ENCODE peak calls at places on chromosomes 4 and X, in seven cellular contexts. One of them, this sample, is unnamed. For H3K9me3, the result is how much of the 10 kb centered on the place peaks cover.

GRCh38 chr4:105343523-105343931 is 130.3 kb downstream of the PPA2 start:
- DNase-seq in OCI-LY7: no peak
- DNase-seq in transverse colon: no peak
- DNase-seq in tibial artery: no peak
- DNase-seq in suprapubic skin: no peak
- DNase-seq in breast epithelium: no peak
- DNase-seq in heart left ventricle: no peak
- DNase-seq in this sample: no peak

GRCh38 chr4:186554890-186555827 is at the start of gene MTNR1A:
- DNase-seq in OCI-LY7: no peak
- DNase-seq in transverse colon: peak
- DNase-seq in tibial artery: no peak
- DNase-seq in suprapubic skin: no peak
- DNase-seq in breast epithelium: no peak
- DNase-seq in heart left ventricle: no peak
- DNase-seq in this sample: no peak

GRCh38 chr4:22202351-22203343 is 254.1 kb upstream of the KCNIP4 start:
- DNase-seq in OCI-LY7: no peak
- DNase-seq in transverse colon: peak
- DNase-seq in tibial artery: no peak
- DNase-seq in suprapubic skin: no peak
- DNase-seq in breast epithelium: no peak
- DNase-seq in heart left ventricle: no peak
- DNase-seq in this sample: no peak

GRCh38 chrX:26558719-26559386 is 342.9 kb downstream of the MAGEB5 start:
- DNase-seq in OCI-LY7: no peak
- DNase-seq in transverse colon: no peak
- DNase-seq in tibial artery: no peak
- DNase-seq in suprapubic skin: no peak
- DNase-seq in breast epithelium: no peak
- DNase-seq in heart left ventricle: no peak
- DNase-seq in this sample: no peak

GRCh38 chr4:5465529-5465928 is 242.8 kb downstream of the EVC2 start:
- DNase-seq in OCI-LY7: no peak
- DNase-seq in transverse colon: no peak
- DNase-seq in tibial artery: no peak
- DNase-seq in suprapubic skin: peak
- DNase-seq in breast epithelium: no peak
- DNase-seq in heart left ventricle: no peak
- DNase-seq in this sample: no peak

GRCh38 chrX:13254076-13254785 is 65.6 kb downstream of the ATXN3L start:
- DNase-seq in OCI-LY7: peak
- DNase-seq in transverse colon: peak
- DNase-seq in tibial artery: no peak
- DNase-seq in suprapubic skin: no peak
- DNase-seq in breast epithelium: no peak
- DNase-seq in heart left ventricle: no peak
- DNase-seq in this sample: no peak

GRCh38 chr4:2071912-2072867 is 13.1 kb downstream of the NAT8L start:
- DNase-seq in OCI-LY7: no peak
- DNase-seq in transverse colon: no peak
- DNase-seq in tibial artery: no peak
- DNase-seq in suprapubic skin: peak
- DNase-seq in breast epithelium: no peak
- DNase-seq in heart left ventricle: no peak
- DNase-seq in this sample: peak

GRCh38 chr4:98519268-98519993 is 139.0 kb downstream of the TSPAN5 start:
- DNase-seq in OCI-LY7: no peak
- DNase-seq in transverse colon: no peak
- DNase-seq in tibial artery: no peak
- DNase-seq in suprapubic skin: no peak
- DNase-seq in breast epithelium: no peak
- DNase-seq in heart left ventricle: no peak
- DNase-seq in this sample: no peak

GRCh38 chr4:169952236-169953088 is 73.7 kb downstream of the MFAP3L start:
- DNase-seq in OCI-LY7: no peak
- DNase-seq in transverse colon: no peak
- DNase-seq in tibial artery: no peak
- DNase-seq in suprapubic skin: no peak
- DNase-seq in breast epithelium: no peak
- DNase-seq in heart left ventricle: no peak
- DNase-seq in this sample: no peak

GRCh38 chr4:3168029-3168428 is 80.9 kb upstream of the MSANTD1 start:
- DNase-seq in OCI-LY7: peak
- DNase-seq in transverse colon: no peak
- DNase-seq in tibial artery: no peak
- DNase-seq in suprapubic skin: no peak
- DNase-seq in breast epithelium: no peak
- DNase-seq in heart left ventricle: no peak
- DNase-seq in this sample: no peak

GRCh38 chr4:4694296-4694772 is 152.5 kb upstream of the STX18 start:
- DNase-seq in OCI-LY7: no peak
- DNase-seq in transverse colon: no peak
- DNase-seq in tibial artery: peak
- DNase-seq in suprapubic skin: no peak
- DNase-seq in breast epithelium: no peak
- DNase-seq in heart left ventricle: peak
- DNase-seq in this sample: no peak

GRCh38 chr4:12446650-12447049 is 1018.0 kb upstream of the HS3ST1 start:
- DNase-seq in OCI-LY7: no peak
- DNase-seq in transverse colon: no peak
- DNase-seq in tibial artery: no peak
- DNase-seq in suprapubic skin: no peak
- DNase-seq in breast epithelium: no peak
- DNase-seq in heart left ventricle: no peak
- DNase-seq in this sample: no peak

GRCh38 chr4:22190855-22191254 is 242.3 kb upstream of the KCNIP4 start:
- DNase-seq in OCI-LY7: no peak
- DNase-seq in transverse colon: no peak
- DNase-seq in tibial artery: no peak
- DNase-seq in suprapubic skin: no peak
- DNase-seq in breast epithelium: no peak
- DNase-seq in heart left ventricle: no peak
- DNase-seq in this sample: no peak

GRCh38 chr4:16627999-16628398 is 270.4 kb downstream of the LDB2 start:
- DNase-seq in OCI-LY7: no peak
- DNase-seq in transverse colon: no peak
- DNase-seq in tibial artery: no peak
- DNase-seq in suprapubic skin: no peak
- DNase-seq in breast epithelium: no peak
- DNase-seq in heart left ventricle: no peak
- DNase-seq in this sample: no peak

GRCh38 chr4:83267835-83268475 is 16.6 kb downstream of the COQ2 start:
- DNase-seq in OCI-LY7: no peak
- DNase-seq in transverse colon: no peak
- DNase-seq in tibial artery: no peak
- DNase-seq in suprapubic skin: no peak
- DNase-seq in breast epithelium: no peak
- DNase-seq in heart left ventricle: no peak
- DNase-seq in this sample: no peak

GRCh38 chrX:116204947-116205346 is 34.4 kb downstream of the AGTR2 start:
- DNase-seq in OCI-LY7: peak
- DNase-seq in transverse colon: no peak
- DNase-seq in tibial artery: no peak
- DNase-seq in suprapubic skin: no peak
- DNase-seq in breast epithelium: no peak
- DNase-seq in heart left ventricle: no peak
- DNase-seq in this sample: no peak

GRCh38 chrX:122625821-122626220 is 558.3 kb upstream of the GRIA3 start:
- DNase-seq in OCI-LY7: no peak
- DNase-seq in transverse colon: no peak
- DNase-seq in tibial artery: no peak
- DNase-seq in suprapubic skin: no peak
- DNase-seq in breast epithelium: no peak
- DNase-seq in heart left ventricle: no peak
- DNase-seq in this sample: no peak

GRCh38 chr4:41692717-41693345 is 55.7 kb downstream of the PHOX2B start:
- DNase-seq in OCI-LY7: peak
- DNase-seq in transverse colon: peak
- DNase-seq in tibial artery: no peak
- DNase-seq in suprapubic skin: no peak
- DNase-seq in breast epithelium: no peak
- DNase-seq in heart left ventricle: no peak
- DNase-seq in this sample: no peak

GRCh38 chr4:69833251-69833650 is 26.7 kb downstream of the SULT1E1 start:
- DNase-seq in OCI-LY7: no peak
- DNase-seq in transverse colon: no peak
- DNase-seq in tibial artery: no peak
- DNase-seq in suprapubic skin: no peak
- DNase-seq in breast epithelium: no peak
- DNase-seq in heart left ventricle: no peak
- DNase-seq in this sample: no peak

GRCh38 chr4:69830529-69831269 is 29.2 kb downstream of the SULT1E1 start:
- DNase-seq in OCI-LY7: no peak
- DNase-seq in transverse colon: peak
- DNase-seq in tibial artery: no peak
- DNase-seq in suprapubic skin: no peak
- DNase-seq in breast epithelium: no peak
- DNase-seq in heart left ventricle: no peak
- DNase-seq in this sample: no peak

GRCh38 chr4:69831270-69831627 is 28.7 kb downstream of the SULT1E1 start:
- DNase-seq in OCI-LY7: no peak
- DNase-seq in transverse colon: no peak
- DNase-seq in tibial artery: no peak
- DNase-seq in suprapubic skin: no peak
- DNase-seq in breast epithelium: no peak
- DNase-seq in heart left ventricle: no peak
- DNase-seq in this sample: no peak

GRCh38 chr4:69832326-69833030 is 27.5 kb downstream of the SULT1E1 start:
- DNase-seq in OCI-LY7: no peak
- DNase-seq in transverse colon: peak
- DNase-seq in tibial artery: no peak
- DNase-seq in suprapubic skin: no peak
- DNase-seq in breast epithelium: no peak
- DNase-seq in heart left ventricle: no peak
- DNase-seq in this sample: no peak

GRCh38 chr4:69831646-69832325 is 28.2 kb downstream of the SULT1E1 start:
- DNase-seq in OCI-LY7: no peak
- DNase-seq in transverse colon: peak
- DNase-seq in tibial artery: peak
- DNase-seq in suprapubic skin: no peak
- DNase-seq in breast epithelium: no peak
- DNase-seq in heart left ventricle: peak
- DNase-seq in this sample: no peak
- H3K27ac ChIP-seq in OCI-LY7: no peak
- H3K27ac ChIP-seq in transverse colon: peak
- H3K27ac ChIP-seq in tibial artery: no peak
- H3K27ac ChIP-seq in suprapubic skin: no peak
- H3K27ac ChIP-seq in breast epithelium: peak
- H3K27ac ChIP-seq in heart left ventricle: no peak
- H3K27ac ChIP-seq in this sample: no peak

GRCh38 chrX:2224141-2224540 is 276.6 kb downstream of the DHRSX start:
- DNase-seq in OCI-LY7: no peak
- DNase-seq in transverse colon: no peak
- DNase-seq in tibial artery: no peak
- DNase-seq in suprapubic skin: no peak
- DNase-seq in breast epithelium: no peak
- DNase-seq in heart left ventricle: no peak
- DNase-seq in this sample: no peak

GRCh38 chrX:2220829-2221567 is 279.8 kb downstream of the DHRSX start:
- DNase-seq in OCI-LY7: no peak
- DNase-seq in transverse colon: no peak
- DNase-seq in tibial artery: no peak
- DNase-seq in suprapubic skin: peak
- DNase-seq in breast epithelium: no peak
- DNase-seq in heart left ventricle: no peak
- DNase-seq in this sample: peak

GRCh38 chrX:2226182-2226581 is 274.6 kb downstream of the DHRSX start:
- DNase-seq in OCI-LY7: no peak
- DNase-seq in transverse colon: no peak
- DNase-seq in tibial artery: no peak
- DNase-seq in suprapubic skin: no peak
- DNase-seq in breast epithelium: no peak
- DNase-seq in heart left ventricle: no peak
- DNase-seq in this sample: peak

GRCh38 chrX:2224597-2225235 is 276.1 kb downstream of the DHRSX start:
- DNase-seq in OCI-LY7: no peak
- DNase-seq in transverse colon: no peak
- DNase-seq in tibial artery: no peak
- DNase-seq in suprapubic skin: no peak
- DNase-seq in breast epithelium: no peak
- DNase-seq in heart left ventricle: no peak
- DNase-seq in this sample: no peak

DNA sequence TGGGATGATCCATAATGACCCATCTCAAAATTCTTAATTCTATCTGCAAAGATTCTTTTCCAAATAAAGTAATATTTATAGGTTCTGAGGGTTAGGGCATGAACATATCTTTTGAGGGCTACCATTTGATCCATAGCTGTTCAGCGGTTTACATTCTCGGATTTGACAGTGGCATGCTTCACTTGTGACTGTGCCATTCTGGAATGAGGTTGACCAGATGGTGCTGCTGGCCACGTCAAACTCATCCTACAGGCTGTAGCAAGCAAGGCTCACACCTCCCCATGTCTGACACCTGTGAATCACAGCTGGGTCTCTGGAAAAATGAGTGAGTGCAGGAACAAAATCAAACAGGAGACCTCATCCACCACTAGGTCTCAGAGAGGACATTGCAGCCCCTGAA is 280.5 kb downstream of the DHRSX start:
- DNase-seq in OCI-LY7: no peak
- DNase-seq in transverse colon: no peak
- DNase-seq in tibial artery: no peak
- DNase-seq in suprapubic skin: peak
- DNase-seq in breast epithelium: no peak
- DNase-seq in heart left ventricle: no peak
- DNase-seq in this sample: no peak
- H3K9me3 ChIP-seq in OCI-LY7: under half
- H3K9me3 ChIP-seq in transverse colon: under half
- H3K9me3 ChIP-seq in tibial artery: under half
- H3K9me3 ChIP-seq in suprapubic skin: under half
- H3K9me3 ChIP-seq in breast epithelium: half or more
- H3K9me3 ChIP-seq in heart left ventricle: under half
- H3K9me3 ChIP-seq in this sample: under half

GRCh38 chr4:189121336-189121735 is 819.3 kb upstream of the FRG1 start:
- DNase-seq in OCI-LY7: no peak
- DNase-seq in transverse colon: no peak
- DNase-seq in tibial artery: no peak
- DNase-seq in suprapubic skin: no peak
- DNase-seq in breast epithelium: no peak
- DNase-seq in heart left ventricle: no peak
- DNase-seq in this sample: no peak

GRCh38 chr4:189113389-189113888 is 827.2 kb upstream of the FRG1 start:
- DNase-seq in OCI-LY7: no peak
- DNase-seq in transverse colon: no peak
- DNase-seq in tibial artery: no peak
- DNase-seq in suprapubic skin: no peak
- DNase-seq in breast epithelium: no peak
- DNase-seq in heart left ventricle: no peak
- DNase-seq in this sample: no peak

GRCh38 chr4:189117426-189117825 is 823.2 kb upstream of the FRG1 start:
- DNase-seq in OCI-LY7: no peak
- DNase-seq in transverse colon: no peak
- DNase-seq in tibial artery: no peak
- DNase-seq in suprapubic skin: no peak
- DNase-seq in breast epithelium: no peak
- DNase-seq in heart left ventricle: no peak
- DNase-seq in this sample: no peak
- H3K27ac ChIP-seq in OCI-LY7: no peak
- H3K27ac ChIP-seq in transverse colon: no peak
- H3K27ac ChIP-seq in tibial artery: no peak
- H3K27ac ChIP-seq in suprapubic skin: no peak
- H3K27ac ChIP-seq in breast epithelium: no peak
- H3K27ac ChIP-seq in heart left ventricle: no peak
- H3K27ac ChIP-seq in this sample: no peak

GRCh38 chrX:81729269-81729777 is 527.4 kb downstream of the SH3BGRL start:
- DNase-seq in OCI-LY7: no peak
- DNase-seq in transverse colon: no peak
- DNase-seq in tibial artery: no peak
- DNase-seq in suprapubic skin: no peak
- DNase-seq in breast epithelium: no peak
- DNase-seq in heart left ventricle: no peak
- DNase-seq in this sample: no peak
- H3K9me3 ChIP-seq in OCI-LY7: under half
- H3K9me3 ChIP-seq in transverse colon: under half
- H3K9me3 ChIP-seq in tibial artery: under half
- H3K9me3 ChIP-seq in suprapubic skin: under half
- H3K9me3 ChIP-seq in breast epithelium: under half
- H3K9me3 ChIP-seq in heart left ventricle: under half
- H3K9me3 ChIP-seq in this sample: under half

This sample was measured in aorta.